ENCODE peak calls at places on chromosomes 12 and 14, in eight cellular contexts. One of them, this sample, is unnamed. For H3K27me3, the result is how much of the 10 kb centered on the place peaks cover.

GRCh38 chr14:95891742-95892141 is 15.1 kb downstream of the TUNAR start:
- DNase-seq in dorsolateral prefrontal cortex: no peak
- DNase-seq in stomach: no peak
- DNase-seq in GM23248: peak
- DNase-seq in cardiac muscle cell: no peak
- DNase-seq in bronchial epithelial cell: peak
- DNase-seq in H9: no peak
- DNase-seq in heart left ventricle: no peak
- DNase-seq in this sample: peak

GRCh38 chr12:77113971-77114370 is 48.6 kb upstream of the E2F7 start:
- DNase-seq in heart left ventricle: no peak
- DNase-seq in H9: no peak
- DNase-seq in stomach: no peak
- DNase-seq in bronchial epithelial cell: peak
- DNase-seq in dorsolateral prefrontal cortex: no peak
- DNase-seq in cardiac muscle cell: no peak
- DNase-seq in GM23248: peak
- DNase-seq in this sample: no peak

GRCh38 chr12:121697093-121697698 is 15.4 kb upstream of the TMEM120B start:
- DNase-seq in stomach: no peak
- DNase-seq in cardiac muscle cell: peak
- DNase-seq in GM23248: peak
- DNase-seq in bronchial epithelial cell: peak
- DNase-seq in H9: no peak
- DNase-seq in dorsolateral prefrontal cortex: peak
- DNase-seq in heart left ventricle: no peak
- DNase-seq in this sample: no peak

GRCh38 chr14:45793081-45793480 is 540.1 kb upstream of the MIS18BP1 start:
- DNase-seq in stomach: peak
- DNase-seq in cardiac muscle cell: no peak
- DNase-seq in GM23248: no peak
- DNase-seq in dorsolateral prefrontal cortex: no peak
- DNase-seq in heart left ventricle: no peak
- DNase-seq in H9: no peak
- DNase-seq in bronchial epithelial cell: peak
- DNase-seq in this sample: no peak

GRCh38 chr12:13348464-13348863 is 151.9 kb downstream of the EMP1 start:
- DNase-seq in GM23248: no peak
- DNase-seq in heart left ventricle: no peak
- DNase-seq in H9: no peak
- DNase-seq in cardiac muscle cell: no peak
- DNase-seq in bronchial epithelial cell: no peak
- DNase-seq in stomach: no peak
- DNase-seq in dorsolateral prefrontal cortex: no peak
- DNase-seq in this sample: no peak

GRCh38 chr12:78490841-78491240 is 373.7 kb upstream of the SYT1 start:
- DNase-seq in H9: no peak
- DNase-seq in heart left ventricle: no peak
- DNase-seq in dorsolateral prefrontal cortex: no peak
- DNase-seq in cardiac muscle cell: no peak
- DNase-seq in stomach: no peak
- DNase-seq in bronchial epithelial cell: no peak
- DNase-seq in GM23248: peak
- DNase-seq in this sample: no peak

GRCh38 chr14:22508150-22508457 is 80.9 kb downstream of the DAD1 start:
- DNase-seq in heart left ventricle: no peak
- DNase-seq in H9: no peak
- DNase-seq in cardiac muscle cell: no peak
- DNase-seq in GM23248: no peak
- DNase-seq in bronchial epithelial cell: no peak
- DNase-seq in dorsolateral prefrontal cortex: no peak
- DNase-seq in stomach: no peak
- DNase-seq in this sample: no peak

GRCh38 chr12:69991683-69992297 is 166.8 kb downstream of the MYRFL start:
- DNase-seq in stomach: no peak
- DNase-seq in GM23248: no peak
- DNase-seq in dorsolateral prefrontal cortex: peak
- DNase-seq in heart left ventricle: no peak
- DNase-seq in cardiac muscle cell: no peak
- DNase-seq in bronchial epithelial cell: no peak
- DNase-seq in H9: no peak
- DNase-seq in this sample: no peak

GRCh38 chr14:25259470-25259869 is 209.5 kb upstream of the STXBP6 start:
- DNase-seq in GM23248: no peak
- DNase-seq in dorsolateral prefrontal cortex: no peak
- DNase-seq in H9: no peak
- DNase-seq in stomach: no peak
- DNase-seq in bronchial epithelial cell: no peak
- DNase-seq in heart left ventricle: no peak
- DNase-seq in cardiac muscle cell: no peak
- DNase-seq in this sample: no peak

GRCh38 chr14:105317546-105317945 is 3.0 kb downstream of the PACS2 start:
- DNase-seq in dorsolateral prefrontal cortex: no peak
- DNase-seq in cardiac muscle cell: no peak
- DNase-seq in stomach: no peak
- DNase-seq in GM23248: peak
- DNase-seq in bronchial epithelial cell: peak
- DNase-seq in heart left ventricle: no peak
- DNase-seq in H9: no peak
- DNase-seq in this sample: no peak

DNA sequence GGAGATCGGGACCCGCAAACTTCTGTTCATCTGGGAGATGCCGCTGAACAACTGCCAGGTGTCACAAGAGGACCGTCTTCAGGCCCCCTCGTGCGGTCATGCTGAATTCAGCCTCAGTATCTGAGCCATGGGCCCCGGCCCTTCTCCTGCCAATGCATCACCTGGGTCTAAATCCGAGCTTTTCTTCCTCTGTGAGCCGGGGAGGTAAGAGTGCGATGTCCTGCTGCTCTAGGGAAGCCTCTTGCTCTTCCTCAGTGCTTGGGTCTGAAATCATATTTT is 155.8 kb upstream of the FKBP4 start:
- DNase-seq in dorsolateral prefrontal cortex: no peak
- DNase-seq in GM23248: no peak
- DNase-seq in H9: no peak
- DNase-seq in heart left ventricle: no peak
- DNase-seq in bronchial epithelial cell: no peak
- DNase-seq in stomach: no peak
- DNase-seq in cardiac muscle cell: no peak
- DNase-seq in this sample: no peak
- H3K27me3 ChIP-seq in dorsolateral prefrontal cortex: under half
- H3K27me3 ChIP-seq in GM23248: under half
- H3K27me3 ChIP-seq in H9: under half
- H3K27me3 ChIP-seq in heart left ventricle: under half
- H3K27me3 ChIP-seq in bronchial epithelial cell: under half
- H3K27me3 ChIP-seq in stomach: under half
- H3K27me3 ChIP-seq in cardiac muscle cell: under half
- H3K27me3 ChIP-seq in this sample: under half

DNA sequence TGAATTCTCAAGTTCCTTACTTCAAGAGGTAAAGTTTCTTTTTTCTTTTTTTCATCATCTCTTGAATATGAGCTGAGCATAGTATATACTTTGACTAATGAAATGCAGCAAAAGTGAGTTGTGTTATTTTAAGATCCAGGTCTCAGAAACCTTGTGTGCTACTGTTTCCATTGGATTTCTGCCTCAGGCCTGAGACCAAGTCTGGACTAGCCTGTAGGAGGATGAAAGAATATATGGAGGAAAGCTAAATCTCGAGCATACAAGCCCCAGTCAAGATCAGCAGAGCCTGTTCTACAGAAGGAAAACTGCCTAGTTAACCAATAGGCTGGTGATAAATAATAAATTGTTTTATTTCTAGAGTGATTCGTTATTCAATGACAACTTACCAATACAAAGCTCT is 652.5 kb downstream of the C12orf50 start:
- DNase-seq in cardiac muscle cell: no peak
- DNase-seq in stomach: no peak
- DNase-seq in heart left ventricle: no peak
- DNase-seq in GM23248: no peak
- DNase-seq in dorsolateral prefrontal cortex: no peak
- DNase-seq in H9: no peak
- DNase-seq in bronchial epithelial cell: peak
- DNase-seq in this sample: no peak
- H3K27me3 ChIP-seq in cardiac muscle cell: under half
- H3K27me3 ChIP-seq in stomach: under half
- H3K27me3 ChIP-seq in heart left ventricle: under half
- H3K27me3 ChIP-seq in GM23248: under half
- H3K27me3 ChIP-seq in dorsolateral prefrontal cortex: under half
- H3K27me3 ChIP-seq in H9: under half
- H3K27me3 ChIP-seq in bronchial epithelial cell: under half
- H3K27me3 ChIP-seq in this sample: under half

GRCh38 chr12:113470871-113471618 is 626 bp downstream of the LHX5 start:
- DNase-seq in stomach: no peak
- DNase-seq in cardiac muscle cell: no peak
- DNase-seq in bronchial epithelial cell: no peak
- DNase-seq in GM23248: no peak
- DNase-seq in dorsolateral prefrontal cortex: no peak
- DNase-seq in H9: peak
- DNase-seq in heart left ventricle: no peak
- DNase-seq in this sample: no peak

GRCh38 chr12:113468365-113469223 is 3.1 kb downstream of the LHX5 start:
- DNase-seq in dorsolateral prefrontal cortex: no peak
- DNase-seq in GM23248: no peak
- DNase-seq in H9: peak
- DNase-seq in bronchial epithelial cell: no peak
- DNase-seq in stomach: no peak
- DNase-seq in heart left ventricle: no peak
- DNase-seq in cardiac muscle cell: peak
- DNase-seq in this sample: no peak

GRCh38 chr12:113469224-113469652 is 2.4 kb downstream of the LHX5 start:
- DNase-seq in GM23248: no peak
- DNase-seq in H9: no peak
- DNase-seq in stomach: no peak
- DNase-seq in cardiac muscle cell: no peak
- DNase-seq in heart left ventricle: no peak
- DNase-seq in bronchial epithelial cell: no peak
- DNase-seq in dorsolateral prefrontal cortex: no peak
- DNase-seq in this sample: no peak

GRCh38 chr12:113471619-113472171 is at the start of gene LHX5:
- DNase-seq in bronchial epithelial cell: no peak
- DNase-seq in H9: peak
- DNase-seq in GM23248: peak
- DNase-seq in stomach: no peak
- DNase-seq in dorsolateral prefrontal cortex: no peak
- DNase-seq in cardiac muscle cell: no peak
- DNase-seq in heart left ventricle: no peak
- DNase-seq in this sample: no peak

DNA sequence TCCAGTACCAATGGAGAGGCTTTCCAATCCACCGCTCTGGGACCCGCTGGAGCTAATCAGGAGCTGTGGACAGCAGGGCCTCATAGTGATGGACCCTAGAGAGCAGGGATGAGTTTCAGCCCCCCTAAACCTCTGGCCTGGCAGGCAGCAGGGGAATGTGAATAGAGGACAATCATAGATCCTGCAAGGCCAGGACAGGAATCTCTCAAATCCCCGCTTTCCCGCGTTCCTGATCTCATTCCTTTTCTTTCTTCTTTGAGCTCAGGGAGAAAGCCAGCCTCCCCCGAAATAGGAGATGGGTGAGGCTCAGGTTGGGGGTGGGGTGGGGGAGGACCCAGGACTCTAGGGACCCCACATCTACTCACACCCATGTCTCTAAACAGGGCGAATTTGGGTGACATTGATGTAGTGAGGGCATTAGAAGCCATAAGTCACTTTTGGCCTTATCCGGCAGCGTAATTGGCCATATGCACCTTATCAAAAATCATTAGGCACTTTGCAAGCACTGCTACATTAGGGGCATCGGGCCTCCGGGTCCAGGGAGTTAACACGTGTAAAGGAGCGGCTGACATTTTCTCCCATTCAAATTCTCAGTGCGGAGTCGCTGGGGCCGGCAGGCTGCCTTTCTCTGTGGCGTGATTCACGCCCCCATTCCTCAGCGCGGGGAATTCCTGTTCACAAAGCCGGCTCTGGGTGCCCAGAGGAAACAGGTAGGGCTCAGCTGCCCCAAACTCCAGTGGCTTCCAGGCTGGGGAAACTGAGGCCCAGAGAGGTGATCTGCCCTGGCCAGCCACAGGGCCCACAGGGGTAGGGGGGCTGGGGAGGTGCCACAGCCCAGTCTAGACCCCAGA is 1.6 kb downstream of the LHX5 start:
- DNase-seq in H9: peak
- DNase-seq in GM23248: no peak
- DNase-seq in heart left ventricle: no peak
- DNase-seq in bronchial epithelial cell: no peak
- DNase-seq in stomach: no peak
- DNase-seq in cardiac muscle cell: no peak
- DNase-seq in dorsolateral prefrontal cortex: no peak
- DNase-seq in this sample: no peak
- H3K27me3 ChIP-seq in H9: half or more
- H3K27me3 ChIP-seq in GM23248: half or more
- H3K27me3 ChIP-seq in heart left ventricle: half or more
- H3K27me3 ChIP-seq in bronchial epithelial cell: half or more
- H3K27me3 ChIP-seq in stomach: half or more
- H3K27me3 ChIP-seq in cardiac muscle cell: half or more
- H3K27me3 ChIP-seq in dorsolateral prefrontal cortex: half or more
- H3K27me3 ChIP-seq in this sample: half or more

GRCh38 chr14:77145975-77146740 is 4.6 kb upstream of the ZDHHC22 start:
- DNase-seq in bronchial epithelial cell: no peak
- DNase-seq in stomach: no peak
- DNase-seq in heart left ventricle: no peak
- DNase-seq in GM23248: no peak
- DNase-seq in cardiac muscle cell: no peak
- DNase-seq in H9: peak
- DNase-seq in dorsolateral prefrontal cortex: no peak
- DNase-seq in this sample: no peak
- H3K27me3 ChIP-seq in bronchial epithelial cell: under half
- H3K27me3 ChIP-seq in stomach: half or more
- H3K27me3 ChIP-seq in heart left ventricle: half or more
- H3K27me3 ChIP-seq in GM23248: half or more
- H3K27me3 ChIP-seq in cardiac muscle cell: half or more
- H3K27me3 ChIP-seq in H9: under half
- H3K27me3 ChIP-seq in dorsolateral prefrontal cortex: under half
- H3K27me3 ChIP-seq in this sample: under half